ENCODE peak calls at places on chromosome 17, in seven cellular contexts. C is K562, W is stomach, J is colonic mucosa, Q is upper lobe of left lung, H is prostate gland, I is transverse colon. O is an unnamed sample.

GRCh38 chr17:32283745-32284207 is 18.1 kb downstream of the RHBDL3 start:
- DNase-seq in C (peak), W (no peak), J (no peak), Q (no peak), H (no peak), I (no peak), O (no peak)

GRCh38 chr17:47935961-47936360 is 5.4 kb upstream of the PNPO start:
- DNase-seq in C (peak), W (no peak), J (no peak), Q (no peak), H (no peak), I (no peak), O (peak)

GRCh38 chr17:21288581-21289017 is 4.1 kb downstream of the MAP2K3 start:
- DNase-seq in C (no peak), W (no peak), J (no peak), Q (peak), H (no peak), I (no peak), O (no peak)

GRCh38 chr17:82215095-82215971 is 2.7 kb upstream of the CCDC57 start:
- DNase-seq in C (peak), W (no peak), J (no peak), Q (peak), H (no peak), I (no peak), O (no peak)

GRCh38 chr17:76527430-76528111 is 9.9 kb downstream of the CYGB start:
- DNase-seq in C (peak), W (peak), J (no peak), Q (peak), H (no peak), I (peak), O (no peak)

GRCh38 chr17:79834575-79835469 is 4.4 kb downstream of the CBX4 start:
- DNase-seq in C (no peak), W (no peak), J (peak), Q (no peak), H (no peak), I (no peak), O (no peak)

GRCh38 chr17:79246226-79246794 is 171.7 kb downstream of the ENGASE start:
- DNase-seq in C (no peak), W (no peak), J (no peak), Q (no peak), H (no peak), I (no peak), O (no peak)

GRCh38 chr17:48259710-48260291 is 152.2 kb downstream of the SNX11 start:
- DNase-seq in C (peak), W (no peak), J (peak), Q (no peak), H (no peak), I (no peak), O (peak)

GRCh38 chr17:62744259-62744658 is 63.9 kb downstream of the MARCHF10 start:
- DNase-seq in C (no peak), W (no peak), J (no peak), Q (no peak), H (no peak), I (no peak), O (no peak)

GRCh38 chr17:61284174-61284573 is 115.5 kb upstream of the TBX2 start:
- DNase-seq in C (no peak), W (no peak), J (no peak), Q (no peak), H (no peak), I (no peak), O (no peak)

GRCh38 chr17:19327039-19327776 is 35.3 kb downstream of the B9D1 start:
- DNase-seq in C (no peak), W (no peak), J (no peak), Q (peak), H (no peak), I (no peak), O (peak)

GRCh38 chr17:12438813-12439586 is 226.7 kb upstream of the MYOCD start:
- DNase-seq in C (peak), W (no peak), J (no peak), Q (no peak), H (no peak), I (no peak), O (no peak)

GRCh38 chr17:39225308-39225973 is at the start of gene STAC2:
- DNase-seq in C (no peak), W (no peak), J (no peak), Q (no peak), H (no peak), I (no peak), O (no peak)

GRCh38 chr17:31190351-31190750 is 95.6 kb downstream of the NF1 start:
- DNase-seq in C (no peak), W (no peak), J (no peak), Q (no peak), H (no peak), I (no peak), O (no peak)

GRCh38 chr17:57343717-57344116 is 87.4 kb downstream of the MSI2 start:
- DNase-seq in C (no peak), W (no peak), J (no peak), Q (no peak), H (no peak), I (no peak), O (no peak)

GRCh38 chr17:60134396-60135159 is 15.2 kb upstream of the CA4 start:
- DNase-seq in C (peak), W (peak), J (peak), Q (no peak), H (no peak), I (no peak), O (no peak)

GRCh38 chr17:78817123-78817522 is 23.5 kb downstream of the USP36 start:
- DNase-seq in C (no peak), W (no peak), J (no peak), Q (no peak), H (no peak), I (no peak), O (no peak)

GRCh38 chr17:61405686-61406542 is 6.3 kb downstream of the TBX2 start:
- DNase-seq in C (no peak), W (no peak), J (no peak), Q (no peak), H (no peak), I (no peak), O (no peak)

GRCh38 chr17:21275047-21275578 is 9.4 kb upstream of the MAP2K3 start:
- DNase-seq in C (no peak), W (no peak), J (no peak), Q (peak), H (no peak), I (no peak), O (no peak)

GRCh38 chr17:69317625-69318024 is 9.3 kb downstream of the ABCA5 start:
- DNase-seq in C (no peak), W (no peak), J (no peak), Q (no peak), H (no peak), I (no peak), O (no peak)

GRCh38 chr17:73308017-73308823 is 3.6 kb downstream of the CDC42EP4 start:
- DNase-seq in C (peak), W (peak), J (peak), Q (peak), H (peak), I (peak), O (peak)

GRCh38 chr17:31448467-31449077 is 57.1 kb downstream of the RAB11FIP4 start:
- DNase-seq in C (no peak), W (no peak), J (no peak), Q (no peak), H (no peak), I (no peak), O (no peak)

GRCh38 chr17:13597723-13598347 is 3.9 kb downstream of the HS3ST3A1 start:
- DNase-seq in C (no peak), W (no peak), J (no peak), Q (peak), H (peak), I (peak), O (peak)

GRCh38 chr17:67125417-67125816 is 81.1 kb downstream of the CACNG1 start:
- DNase-seq in C (peak), W (no peak), J (no peak), Q (no peak), H (no peak), I (no peak), O (no peak)

GRCh38 chr17:41484920-41485904 is 4.3 kb upstream of the KRT35 start:
- DNase-seq in C (no peak), W (no peak), J (no peak), Q (no peak), H (no peak), I (no peak), O (no peak)

GRCh38 chr17:33945641-33946546 is 309.2 kb upstream of the CCL2 start:
- DNase-seq in C (peak), W (no peak), J (no peak), Q (no peak), H (no peak), I (no peak), O (no peak)

GRCh38 chr17:65588194-65588808 is 26.9 kb upstream of the AXIN2 start:
- DNase-seq in C (peak), W (peak), J (peak), Q (peak), H (peak), I (peak), O (no peak)

GRCh38 chr17:82051776-82052637 is at the start of the genes GPS1 and RFNG:
- DNase-seq in C (peak), W (peak), J (peak), Q (peak), H (peak), I (peak), O (peak)

GRCh38 chr17:81253358-81254131 is 14.4 kb downstream of the NDUFAF8 start:
- DNase-seq in C (peak), W (peak), J (peak), Q (peak), H (peak), I (peak), O (peak)

GRCh38 chr17:37261286-37261685 is 114.5 kb upstream of the C17orf78 start:
- DNase-seq in C (no peak), W (no peak), J (no peak), Q (no peak), H (no peak), I (no peak), O (no peak)

GRCh38 chr17:28280826-28281225 is 38.2 kb upstream of the TMEM97 start:
- DNase-seq in C (no peak), W (no peak), J (no peak), Q (no peak), H (no peak), I (no peak), O (no peak)

GRCh38 chr17:7404737-7405412 is 978 bp upstream of the TMEM256 start:
- DNase-seq in C (peak), W (peak), J (peak), Q (peak), H (no peak), I (no peak), O (no peak)

GRCh38 chr17:27345141-27345904 is 51.4 kb downstream of the WSB1 start:
- DNase-seq in C (peak), W (no peak), J (no peak), Q (no peak), H (peak), I (no peak), O (no peak)

GRCh38 chr17:68057531-68057952 is 22.0 kb downstream of the KPNA2 start:
- DNase-seq in C (peak), W (peak), J (peak), Q (peak), H (no peak), I (peak), O (no peak)

GRCh38 chr17:64507418-64507766 is 615 bp downstream of the CEP95 start:
- DNase-seq in C (peak), W (no peak), J (peak), Q (no peak), H (peak), I (no peak), O (peak)

GRCh38 chr17:32484041-32484461 is 2.7 kb upstream of the CDK5R1 start:
- DNase-seq in C (no peak), W (no peak), J (no peak), Q (no peak), H (no peak), I (no peak), O (no peak)

GRCh38 chr17:59093702-59094231 is 12.9 kb downstream of the TRIM37 start:
- DNase-seq in C (no peak), W (no peak), J (peak), Q (peak), H (no peak), I (peak), O (peak)

GRCh38 chr17:80328620-80329380 is 68.1 kb downstream of the RNF213 start:
- DNase-seq in C (no peak), W (no peak), J (no peak), Q (no peak), H (no peak), I (no peak), O (no peak)

DNA sequence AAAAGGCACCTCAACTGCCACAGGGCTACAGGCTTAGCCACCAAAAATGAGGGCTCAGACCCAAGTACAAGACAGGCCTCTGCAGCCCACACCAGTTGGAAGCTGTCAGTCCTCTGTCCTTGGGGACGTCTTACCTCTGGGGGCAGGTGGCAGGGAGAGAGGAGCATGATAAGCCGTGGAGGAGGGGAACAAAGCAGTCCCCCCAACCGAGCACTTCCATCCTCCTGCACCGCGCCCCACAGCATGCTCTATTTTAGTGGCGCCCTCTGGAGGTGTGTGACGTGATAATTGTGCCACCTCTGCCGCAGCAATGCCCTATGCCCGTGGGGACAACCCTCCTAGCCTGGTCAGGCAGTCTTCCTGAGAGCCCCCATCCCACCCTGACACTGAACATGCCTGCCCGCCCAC is 13.6 kb downstream of the G6PC3 start:
- DNase-seq in C (peak), W (no peak), J (peak), Q (no peak), H (no peak), I (no peak), O (no peak)
- TF ChIP-seq CTCF in C (peak), W (no peak), J (no peak), Q (peak), H (no peak), I (no peak), O (peak)

GRCh38 chr17:17051380-17051779 is 9.1 kb downstream of the MPRIP start:
- DNase-seq in C (no peak), W (peak), J (no peak), Q (peak), H (no peak), I (no peak), O (no peak)
- H3K27ac ChIP-seq in C (no peak), W (peak), J (peak), Q (peak), H (no peak), I (peak), O (peak)

GRCh38 chr17:74780443-74781238 is 4.5 kb upstream of the NAT9 start:
- DNase-seq in C (peak), W (no peak), J (no peak), Q (no peak), H (no peak), I (no peak), O (peak)
- TF ChIP-seq CTCF in C (peak), W (no peak), J (no peak), Q (peak), H (peak), I (no peak), O (peak)

DNA sequence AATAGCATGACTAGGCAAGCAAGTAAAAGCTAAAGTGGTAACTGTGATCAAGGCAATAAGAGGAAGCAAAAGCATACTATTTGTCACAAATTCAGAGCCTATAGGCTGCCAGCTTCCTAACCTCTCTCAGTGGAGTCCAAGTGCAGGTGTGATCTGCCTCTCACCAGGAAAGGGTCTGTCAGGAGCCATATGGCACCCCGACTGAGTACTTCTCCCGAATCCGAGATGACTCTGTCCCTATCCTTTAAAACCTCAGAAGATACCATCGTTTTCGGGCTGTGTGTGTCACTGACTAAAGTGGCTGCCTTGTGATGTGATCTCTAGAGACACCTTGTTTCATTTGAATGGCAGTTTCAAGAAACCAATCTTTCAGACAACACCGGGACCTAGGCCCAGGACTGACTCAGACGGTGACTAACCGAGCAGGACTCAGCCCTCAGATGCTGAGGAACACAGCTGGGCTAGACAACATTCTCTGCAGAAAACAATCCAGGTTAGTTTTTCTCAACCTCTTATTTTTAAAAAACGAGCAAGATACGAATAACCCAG is 63.6 kb downstream of the SMG6 start:
- DNase-seq in C (no peak), W (peak), J (no peak), Q (no peak), H (no peak), I (peak), O (peak)
- H3K27ac ChIP-seq in C (no peak), W (peak), J (peak), Q (peak), H (peak), I (peak), O (peak)

DNA sequence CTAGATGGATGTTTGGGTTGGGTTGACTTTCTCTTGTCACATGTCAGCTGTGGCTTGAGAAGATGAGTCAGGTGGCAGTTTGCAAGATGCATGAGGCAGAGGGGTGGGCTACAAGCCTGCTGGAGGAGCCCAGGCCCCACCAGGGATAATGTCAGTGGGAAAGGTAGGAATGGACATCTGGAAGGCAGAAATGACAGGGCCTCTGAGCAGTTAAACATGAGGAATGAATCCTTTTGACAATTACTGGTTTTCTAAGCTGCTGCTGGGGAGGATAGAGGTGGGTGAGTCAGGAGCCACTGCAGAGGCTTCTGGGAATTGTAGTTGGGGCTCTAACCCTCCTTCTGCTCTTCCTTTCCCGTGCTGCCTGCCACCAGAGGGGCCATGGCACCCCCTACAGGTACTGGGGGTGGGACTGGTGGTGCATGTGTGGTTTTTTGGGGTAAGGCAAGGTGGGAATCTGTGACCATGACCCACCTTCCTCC is 15.7 kb downstream of the SLC52A1 start:
- DNase-seq in C (peak), W (no peak), J (no peak), Q (no peak), H (no peak), I (no peak), O (peak)
- TF ChIP-seq CTCF in C (peak), W (no peak), J (no peak), Q (no peak), H (no peak), I (no peak), O (no peak)

O was measured in RWPE1.